ENCODE peak calls at places on chromosomes 6 and 20, in four cellular contexts. E is GM23248, W is GM23338, V is Right ventricle myocardium superior. L is an unnamed sample.
A peak's percentile ranks its signal among the peaks of the same experiment; 100 is the strongest.

GRCh38 chr20:40945754-40946451 is 82.7 kb upstream of the TOP1 start:
- DNase-seq in E (peak; percentile 68), W (peak; percentile 86), V (peak; percentile 56), L (peak; percentile 93)

GRCh38 chr20:6418732-6419131 is 295.9 kb upstream of the FERMT1 start:
- DNase-seq in E (no peak), W (no peak), V (no peak), L (no peak)

GRCh38 chr20:58618694-58619540 is 32.2 kb upstream of the STX16 start:
- DNase-seq in E (peak; percentile 76), W (peak; percentile 61), V (peak; percentile 50), L (no peak)

GRCh38 chr6:141491684-141492083 is 641.0 kb upstream of the GJE1 start:
- DNase-seq in E (no peak), W (no peak), V (no peak), L (no peak)

GRCh38 chr6:24431045-24431451 is 28.3 kb downstream of the MRS2 start:
- DNase-seq in E (peak; percentile 65), W (peak; percentile 72), V (no peak), L (peak; percentile 84)

GRCh38 chr20:3751664-3752385 is 15.7 kb downstream of the ADISSP start:
- DNase-seq in E (no peak), W (peak; percentile 83), V (peak; percentile 77), L (peak; percentile 79)

GRCh38 chr20:38109025-38109541 is 56.0 kb downstream of the TGM2 start:
- DNase-seq in E (peak; percentile 68), W (no peak), V (peak; percentile 86), L (no peak)

GRCh38 chr6:80528115-80528514 is 421.6 kb downstream of the BCKDHB start:
- DNase-seq in E (no peak), W (no peak), V (no peak), L (no peak)

GRCh38 chr6:4466260-4466659 is 309.9 kb upstream of the CDYL start:
- DNase-seq in E (no peak), W (no peak), V (no peak), L (no peak)

GRCh38 chr6:135180458-135181332 is at the start of gene MYB:
- DNase-seq in E (peak; percentile 77), W (peak; percentile 82), V (peak; percentile 59), L (peak; percentile 62)

GRCh38 chr20:25355191-25355590 is 35.4 kb downstream of the ABHD12 start:
- DNase-seq in E (no peak), W (no peak), V (no peak), L (no peak)

GRCh38 chr6:152124432-152125074 is 317.1 kb downstream of the ESR1 start:
- DNase-seq in E (peak; percentile 75), W (peak; percentile 62), V (no peak), L (peak; percentile 71)

GRCh38 chr6:2714359-2714895 is 36.3 kb downstream of the MYLK4 start:
- DNase-seq in E (peak; percentile 95), W (no peak), V (no peak), L (no peak)

GRCh38 chr6:49913656-49914055 is 47.3 kb upstream of the CRISP1 start:
- DNase-seq in E (no peak), W (peak; percentile 56), V (no peak), L (no peak)

L was measured in SK-MEL-5.